ENCODE peak calls at places on chromosomes 11 and 22, in six cellular contexts. A is nephron progenitor cell, H is A549, D is GM12865, N is thyroid gland, T is colonic mucosa. F is an unnamed sample.

GRCh38 chr11:45666648-45667642 is 1.5 kb upstream of the CHST1 start:
- DNase-seq in T (no peak), D (no peak), A (no peak), H (no peak), N (no peak), F (no peak)

GRCh38 chr22:49018601-49019000 is 809.1 kb downstream of the BRD1 start:
- DNase-seq in H (no peak), T (no peak), A (no peak), D (no peak), N (no peak), F (no peak)

GRCh38 chr11:82365351-82365750 is 368.3 kb downstream of the FAM181B start:
- DNase-seq in T (no peak), A (no peak), N (no peak), H (no peak), D (no peak), F (no peak)

GRCh38 chr11:67483901-67484665 is 1.3 kb downstream of the AIP start:
- DNase-seq in H (no peak), T (peak), D (peak), N (peak), A (no peak), F (no peak)

GRCh38 chr11:103494491-103494890 is 385.3 kb downstream of the DYNC2H1 start:
- DNase-seq in N (no peak), H (no peak), A (no peak), T (no peak), D (no peak), F (no peak)

GRCh38 chr11:58616594-58616993 is 5.9 kb upstream of the CNTF start:
- DNase-seq in T (no peak), N (no peak), H (peak), D (no peak), A (no peak), F (no peak)

GRCh38 chr11:130217632-130218031 is 58.0 kb downstream of the ST14 start:
- DNase-seq in N (no peak), T (no peak), D (no peak), H (no peak), A (no peak), F (no peak)

GRCh38 chr11:62539238-62539925 is 7.2 kb downstream of the AHNAK start:
- DNase-seq in N (peak), A (no peak), D (no peak), H (peak), T (peak), F (peak)

GRCh38 chr11:80109031-80109430 is 668.2 kb upstream of the TENM4 start:
- DNase-seq in T (no peak), A (no peak), D (no peak), H (no peak), N (no peak), F (no peak)

GRCh38 chr11:117884994-117885393 is 8.5 kb upstream of the FXYD6 start:
- DNase-seq in N (no peak), A (no peak), D (no peak), H (no peak), T (no peak), F (no peak)

GRCh38 chr11:12900496-12900895 is 108.6 kb upstream of the RASSF10 start:
- DNase-seq in H (peak), N (no peak), A (no peak), T (no peak), D (no peak), F (no peak)

GRCh38 chr11:62713343-62713742 is 5.9 kb downstream of the GNG3 start:
- DNase-seq in H (peak), N (no peak), A (no peak), T (peak), D (no peak), F (no peak)

GRCh38 chr22:25564979-25565677 is 653 bp downstream of the GRK3 start:
- DNase-seq in H (peak), D (peak), T (peak), N (peak), A (no peak), F (no peak)

GRCh38 chr11:120858740-120859139 is 165.2 kb upstream of the TBCEL start:
- DNase-seq in A (no peak), T (no peak), D (no peak), N (no peak), H (peak), F (no peak)

GRCh38 chr22:17786435-17787158 is 12.3 kb upstream of the BID start:
- DNase-seq in D (no peak), H (no peak), A (peak), N (peak), T (no peak), F (no peak)

GRCh38 chr11:35166369-35167360 is 27.7 kb downstream of the CD44 start:
- DNase-seq in T (no peak), H (peak), N (no peak), D (no peak), A (no peak), F (no peak)
- TF ChIP-seq CTCF in T (no peak), H (no peak), N (no peak), D (no peak), A (no peak), F (no peak)

GRCh38 chr22:29482253-29482652 is 2.2 kb downstream of the NEFH start:
- DNase-seq in D (no peak), N (no peak), T (no peak), H (no peak), A (no peak), F (no peak)

GRCh38 chr22:29481265-29482000 is 1.4 kb downstream of the NEFH start:
- DNase-seq in H (no peak), T (no peak), N (no peak), A (peak), D (no peak), F (no peak)

GRCh38 chr22:29479417-29480261 is at the start of gene NEFH:
- DNase-seq in D (no peak), T (no peak), H (no peak), N (no peak), A (peak), F (no peak)

GRCh38 chr22:29480262-29480511 is 169 bp downstream of the NEFH start:
- DNase-seq in H (no peak), N (no peak), D (no peak), A (no peak), T (no peak), F (no peak)

DNA sequence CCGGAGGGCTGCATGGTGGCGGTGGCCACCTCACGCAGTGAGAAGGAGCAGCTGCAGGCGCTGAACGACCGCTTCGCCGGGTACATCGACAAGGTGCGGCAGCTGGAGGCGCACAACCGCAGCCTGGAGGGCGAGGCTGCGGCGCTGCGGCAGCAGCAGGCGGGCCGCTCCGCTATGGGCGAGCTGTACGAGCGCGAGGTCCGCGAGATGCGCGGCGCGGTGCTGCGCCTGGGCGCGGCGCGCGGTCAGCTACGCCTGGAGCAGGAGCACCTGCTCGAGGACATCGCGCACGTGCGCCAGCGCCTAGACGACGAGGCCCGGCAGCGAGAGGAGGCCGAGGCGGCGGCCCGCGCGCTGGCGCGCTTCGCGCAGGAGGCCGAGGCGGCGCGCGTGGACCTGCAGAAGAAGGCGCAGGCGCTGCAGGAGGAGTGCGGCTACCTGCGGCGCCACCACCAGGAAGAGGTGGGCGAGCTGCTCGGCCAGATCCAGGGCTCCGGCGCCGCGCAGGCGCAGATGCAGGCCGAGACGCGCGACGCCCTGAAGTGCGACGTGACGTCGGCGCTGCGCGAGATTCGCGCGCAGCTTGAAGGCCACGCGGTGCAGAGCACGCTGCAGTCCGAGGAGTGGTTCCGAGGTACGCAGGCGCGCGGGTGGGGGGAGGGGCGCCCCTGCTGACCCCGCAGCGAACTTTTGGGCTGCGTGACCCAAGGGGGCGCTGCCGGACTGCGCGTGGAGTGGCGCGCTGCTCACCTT is 670 bp downstream of the NEFH start:
- DNase-seq in T (no peak), H (no peak), A (peak), N (peak), D (no peak), F (no peak)
- TF ChIP-seq CTCF in T (no peak), H (no peak), A (peak), N (no peak), D (no peak), F (no peak)

DNA sequence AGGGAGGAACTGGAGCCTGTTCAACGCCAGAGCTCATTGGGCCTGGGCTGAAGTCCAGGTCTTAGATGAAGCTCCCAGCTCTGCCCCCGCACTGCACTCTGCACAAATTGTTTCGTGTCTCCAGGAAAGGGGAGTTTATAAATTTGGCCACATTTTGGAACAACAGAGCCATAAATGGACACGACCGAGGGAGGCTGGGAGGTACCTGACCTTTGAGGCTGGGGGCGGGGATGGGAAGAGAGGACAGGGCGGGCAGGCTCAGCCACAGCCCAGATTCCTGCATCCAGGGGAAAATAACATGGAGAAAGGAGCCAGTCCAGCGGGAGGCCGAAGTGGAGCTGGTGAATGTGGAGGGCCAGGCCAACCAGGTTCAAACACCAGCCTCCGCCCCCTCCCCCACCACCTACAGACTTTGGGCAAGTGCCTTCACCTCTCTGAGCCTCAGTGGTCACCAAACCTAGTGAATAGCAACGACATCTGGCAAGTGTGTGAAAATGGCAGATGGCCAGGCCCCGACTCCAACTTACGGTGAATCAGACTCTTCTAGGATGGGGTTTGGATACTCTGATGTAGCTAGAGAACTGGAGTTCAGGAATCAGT is 36.8 kb upstream of the SMTN start:
- DNase-seq in N (no peak), D (no peak), A (no peak), H (no peak), T (peak), F (no peak)
- TF ChIP-seq CTCF in N (no peak), D (no peak), A (no peak), H (no peak), T (no peak), F (no peak)

GRCh38 chr11:114195981-114196731 is 100.0 kb upstream of the NNMT start:
- DNase-seq in T (no peak), H (no peak), D (no peak), A (no peak), N (peak), F (no peak)

GRCh38 chr11:114190630-114191029 is 105.6 kb upstream of the NNMT start:
- DNase-seq in D (no peak), A (no peak), T (no peak), H (no peak), N (no peak), F (no peak)

GRCh38 chr11:114191893-114192292 is 104.3 kb upstream of the NNMT start:
- DNase-seq in H (no peak), T (no peak), D (no peak), A (no peak), N (no peak), F (no peak)

GRCh38 chr11:114193730-114194674 is 102.2 kb upstream of the NNMT start:
- DNase-seq in H (no peak), A (no peak), N (no peak), T (no peak), D (no peak), F (no peak)

DNA sequence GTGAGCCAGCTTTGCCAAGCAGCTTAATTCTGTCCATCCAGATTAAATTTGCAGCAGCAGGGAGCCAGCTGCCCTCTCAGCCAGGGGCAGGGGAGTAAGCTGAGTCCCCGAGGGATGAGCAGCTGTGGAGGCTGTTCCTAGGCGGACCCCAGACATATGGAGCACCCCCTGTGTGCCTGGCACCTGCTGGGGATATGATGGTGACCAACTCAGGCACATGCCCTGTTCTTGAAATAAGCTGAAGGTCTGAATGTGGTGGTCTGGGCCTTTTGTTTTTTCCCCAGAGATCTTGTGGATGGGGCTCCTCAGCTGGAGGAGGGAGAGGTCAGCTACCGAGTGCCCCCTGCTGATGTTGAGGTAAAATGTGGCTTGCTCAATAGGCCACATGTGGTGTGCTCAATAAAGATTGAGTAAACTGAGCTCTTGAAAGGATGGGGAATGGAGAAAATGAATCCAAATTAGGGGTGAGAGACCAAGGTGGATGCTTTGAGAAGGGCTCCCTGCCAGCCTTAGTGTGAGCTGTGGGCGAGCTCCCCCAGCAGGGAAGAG is 103.3 kb upstream of the NNMT start:
- DNase-seq in H (no peak), T (no peak), D (no peak), A (no peak), N (no peak), F (no peak)
- TF ChIP-seq CTCF in H (no peak), T (no peak), D (no peak), A (no peak), N (no peak), F (no peak)

DNA sequence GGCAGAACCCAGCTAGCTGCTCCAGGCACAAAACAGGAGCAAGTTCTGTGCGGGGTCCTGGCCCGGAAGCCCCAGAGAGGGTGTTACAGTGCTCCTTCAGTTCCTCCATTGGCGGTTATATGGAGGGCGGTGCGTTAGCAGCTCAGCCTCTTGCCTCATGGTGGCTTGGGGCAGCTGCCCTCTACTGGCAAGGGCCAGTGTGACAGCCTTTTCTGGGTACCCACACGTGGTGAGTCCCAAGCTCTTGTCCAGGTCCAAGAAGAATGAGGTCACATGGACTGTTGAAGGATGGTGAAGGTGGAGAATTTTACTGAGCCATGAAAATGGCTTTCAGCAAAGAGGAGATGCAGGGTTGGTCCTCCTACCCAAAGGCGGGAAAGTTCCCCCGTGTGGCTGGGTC is 100.5 kb downstream of the WT1 start:
- DNase-seq in H (peak), N (no peak), T (peak), D (peak), A (no peak), F (no peak)
- TF ChIP-seq CTCF in H (peak), N (no peak), T (peak), D (peak), A (peak), F (no peak)

F was measured in GM10248.